ENCODE peak calls at places on chromosomes 5 and 9, in ten cellular contexts. T, M, H, U, B, S, Q, N, Z and A are unnamed samples.

GRCh38 chr5:16600397-16600796 is 16.4 kb downstream of the RETREG1 start:
- DNase-seq in T (no peak), M (no peak), H (peak; percentile 69), U (peak; percentile 13), B (no peak), S (no peak), Q (no peak), N (no peak), Z (peak; percentile 16), A (no peak)

GRCh38 chr5:76380346-76381074 is 22.6 kb upstream of the IQGAP2 start:
- DNase-seq in T (no peak), M (no peak), H (no peak), U (no peak), B (no peak), S (no peak), Q (no peak), N (no peak), Z (no peak), A (no peak)

GRCh38 chr5:96322217-96322616 is 110.8 kb downstream of the PCSK1 start:
- DNase-seq in T (no peak), M (no peak), H (no peak), U (no peak), B (no peak), S (no peak), Q (no peak), N (no peak), Z (no peak), A (no peak)

GRCh38 chr9:75615284-75615683 is 275.2 kb upstream of the PCSK5 start:
- DNase-seq in T (no peak), M (peak; percentile 57), H (no peak), U (no peak), B (no peak), S (no peak), Q (no peak), N (no peak), Z (no peak), A (no peak)

GRCh38 chr5:547086-547924 is 23.1 kb upstream of the SLC9A3 start:
- DNase-seq in T (no peak), M (peak; percentile 25), H (no peak), U (no peak), B (no peak), S (no peak), Q (no peak), N (no peak), Z (no peak), A (no peak)

GRCh38 chr5:168424506-168425298 is 61.6 kb upstream of the RARS1 start:
- DNase-seq in T (no peak), M (no peak), H (no peak), U (peak; percentile 28), B (no peak), S (no peak), Q (no peak), N (peak; percentile 79), Z (peak; percentile 74), A (no peak)

GRCh38 chr5:96703384-96703910 is 41.3 kb downstream of the CAST start:
- DNase-seq in T (no peak), M (peak; percentile 92), H (no peak), U (peak; percentile 40), B (no peak), S (no peak), Q (no peak), N (no peak), Z (peak; percentile 33), A (no peak)

GRCh38 chr5:150166193-150167162 is at the start of gene CDX1:
- DNase-seq in T (no peak), M (no peak), H (peak; percentile 30), U (no peak), B (no peak), S (no peak), Q (no peak), N (no peak), Z (no peak), A (no peak)

GRCh38 chr9:84862786-84863185 is 193.3 kb downstream of the NTRK2 start:
- DNase-seq in T (no peak), M (peak; percentile 81), H (no peak), U (peak; percentile 62), B (no peak), S (peak; percentile 70), Q (no peak), N (no peak), Z (peak; percentile 46), A (no peak)

GRCh38 chr9:14961372-14962068 is 51.3 kb upstream of the FREM1 start:
- DNase-seq in T (no peak), M (no peak), H (no peak), U (no peak), B (no peak), S (no peak), Q (no peak), N (no peak), Z (no peak), A (no peak)

GRCh38 chr5:36826694-36827093 is 49.9 kb upstream of the NIPBL start:
- DNase-seq in T (no peak), M (no peak), H (no peak), U (no peak), B (no peak), S (no peak), Q (no peak), N (no peak), Z (no peak), A (no peak)

GRCh38 chr9:69943146-69943545 is 100.5 kb upstream of the MAMDC2 start:
- DNase-seq in T (no peak), M (no peak), H (no peak), U (no peak), B (no peak), S (no peak), Q (no peak), N (no peak), Z (no peak), A (no peak)

GRCh38 chr5:154740483-154740882 is 14.7 kb upstream of the LARP1 start:
- DNase-seq in T (no peak), M (no peak), H (no peak), U (peak; percentile 43), B (no peak), S (peak; percentile 66), Q (no peak), N (peak; percentile 82), Z (peak; percentile 83), A (no peak)

GRCh38 chr5:93088566-93088965 is 492.5 kb downstream of the NR2F1-AS1 start:
- DNase-seq in T (no peak), M (no peak), H (no peak), U (no peak), B (no peak), S (no peak), Q (no peak), N (no peak), Z (no peak), A (no peak)

GRCh38 chr5:153031326-153031725 is 459.1 kb upstream of the GRIA1 start:
- DNase-seq in T (no peak), M (no peak), H (no peak), U (no peak), B (no peak), S (no peak), Q (no peak), N (no peak), Z (no peak), A (no peak)

GRCh38 chr9:74497750-74498615 is 848 bp downstream of the RORB start:
- DNase-seq in T (no peak), M (peak; percentile 29), H (peak; percentile 54), U (peak; percentile 38), B (peak; percentile 45), S (peak; percentile 68), Q (no peak), N (no peak), Z (peak; percentile 23), A (peak; percentile 37)

GRCh38 chr5:6707852-6708251 is 5.4 kb upstream of the TENT4A start:
- DNase-seq in T (no peak), M (no peak), H (no peak), U (no peak), B (no peak), S (no peak), Q (no peak), N (no peak), Z (no peak), A (no peak)

GRCh38 chr9:27714388-27714787 is 141.1 kb upstream of the C9orf72 start:
- DNase-seq in T (no peak), M (peak; percentile 5), H (no peak), U (no peak), B (no peak), S (no peak), Q (no peak), N (no peak), Z (no peak), A (no peak)
- TF ChIP-seq CTCF in T (no peak), M (peak; percentile 35), H (no peak), U (no peak), B (no peak), S (no peak), Q (no peak), N (no peak), Z (no peak), A (no peak)

DNA sequence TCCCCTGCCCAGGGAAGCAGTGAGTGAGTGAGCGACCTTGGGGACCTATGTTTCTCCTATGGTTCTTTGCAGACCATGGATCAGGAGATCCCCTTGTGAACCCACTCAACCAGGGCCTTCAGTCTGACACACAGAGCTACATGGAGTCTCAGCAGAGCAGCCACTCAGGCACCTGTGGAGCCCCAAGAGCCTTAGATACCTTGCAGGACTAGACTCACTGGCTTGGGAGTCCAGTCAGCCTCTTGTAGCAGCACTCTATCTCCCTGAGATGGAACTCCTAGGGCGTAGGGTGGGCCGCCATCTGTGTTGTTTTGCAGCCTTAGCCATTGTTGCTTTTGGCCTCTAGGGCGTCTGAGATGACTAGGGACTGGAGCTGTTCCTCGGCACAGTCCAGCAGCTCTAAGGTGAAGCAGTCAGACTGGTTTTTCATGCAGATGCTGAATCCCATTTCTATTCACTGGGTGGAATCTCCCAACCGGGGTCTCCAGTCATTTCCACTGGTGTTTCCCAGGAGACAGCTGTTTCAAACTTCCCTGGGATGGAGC is 284.6 kb upstream of the RPS23 start:
- DNase-seq in T (no peak), M (peak; percentile 43), H (no peak), U (no peak), B (no peak), S (no peak), Q (no peak), N (no peak), Z (no peak), A (no peak)
- TF ChIP-seq CTCF in T (no peak), M (no peak), H (no peak), U (no peak), B (no peak), S (no peak), Q (no peak), N (no peak), Z (no peak), A (no peak)

GRCh38 chr9:31868830-31869229 is 515.6 kb upstream of the ACO1 start:
- DNase-seq in T (no peak), M (no peak), H (no peak), U (no peak), B (no peak), S (peak; percentile 44), Q (no peak), N (no peak), Z (no peak), A (no peak)
- TF ChIP-seq CTCF in T (no peak), M (no peak), H (no peak), U (no peak), B (no peak), S (no peak), Q (no peak), N (no peak), Z (no peak), A (no peak)

DNA sequence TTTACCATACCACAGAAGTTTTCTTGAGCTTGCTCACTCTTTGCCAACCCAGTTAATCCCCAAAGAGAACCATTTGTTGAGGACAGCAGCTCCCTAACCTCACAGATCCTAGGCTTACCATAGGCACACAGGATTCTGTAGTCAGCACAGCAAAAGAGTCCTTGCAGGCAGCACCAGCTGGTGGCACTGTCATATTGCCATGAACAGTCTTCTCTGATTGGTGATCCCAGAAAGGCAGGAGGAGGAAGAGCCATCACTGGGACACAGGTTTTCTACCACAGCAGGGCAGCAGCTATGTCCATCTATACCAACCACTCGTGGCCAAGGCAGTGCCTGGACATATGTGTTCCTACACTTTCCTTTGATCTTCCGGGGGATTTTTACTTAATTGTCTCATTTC is 297.1 kb upstream of the CD180 start:
- DNase-seq in T (no peak), M (peak; percentile 46), H (no peak), U (peak; percentile 17), B (peak; percentile 5), S (peak; percentile 73), Q (no peak), N (no peak), Z (peak; percentile 31), A (no peak)
- TF ChIP-seq CTCF in T (no peak), M (peak; percentile 53), H (no peak), U (peak; percentile 25), B (no peak), S (peak; percentile 27), Q (peak; percentile 24), N (no peak), Z (peak; percentile 15), A (no peak)